ENCODE peak calls at places on chromosomes 7 and 10, in four cellular contexts. Y, J, D and O are unnamed samples.

GRCh38 chr7:16916111-16916639 is 34.4 kb upstream of the AGR3 start:
- DNase-seq in Y (no peak), J (no peak), D (no peak), O (peak)

GRCh38 chr7:139968931-139969330 is 93.8 kb downstream of the PARP12 start:
- DNase-seq in Y (no peak), J (no peak), D (no peak), O (no peak)

GRCh38 chr7:141366098-141366621 is 185.1 kb upstream of the AGK start:
- DNase-seq in Y (peak), J (no peak), D (peak), O (peak)

GRCh38 chr10:92111336-92111939 is 179.4 kb downstream of the CPEB3 start:
- DNase-seq in Y (no peak), J (no peak), D (no peak), O (no peak)

GRCh38 chr7:155318245-155318644 is 20.6 kb downstream of the INSIG1 start:
- DNase-seq in Y (no peak), J (no peak), D (no peak), O (no peak)

GRCh38 chr10:89421018-89421476 is 6.7 kb downstream of the IFIT5 start:
- DNase-seq in Y (no peak), J (no peak), D (no peak), O (no peak)

GRCh38 chr10:66215921-66216320 is 709.9 kb upstream of the LRRTM3 start:
- DNase-seq in Y (no peak), J (no peak), D (no peak), O (no peak)

GRCh38 chr10:86863443-86863842 is 94.0 kb downstream of the MMRN2 start:
- DNase-seq in Y (no peak), J (no peak), D (no peak), O (no peak)

GRCh38 chr10:132575320-132576201 is 38.0 kb downstream of the INPP5A start:
- DNase-seq in Y (no peak), J (no peak), D (no peak), O (peak)

GRCh38 chr10:30088178-30088577 is 28.8 kb upstream of the JCAD start:
- DNase-seq in Y (no peak), J (no peak), D (no peak), O (no peak)

GRCh38 chr7:28986028-28986427 is 27.9 kb upstream of the TRIL start:
- DNase-seq in Y (no peak), J (no peak), D (no peak), O (no peak)

GRCh38 chr10:6067457-6067856 is 5.3 kb upstream of the IL2RA start:
- DNase-seq in Y (no peak), J (no peak), D (no peak), O (no peak)

GRCh38 chr7:139479620-139480019 is 3.9 kb downstream of the KLRG2 start:
- DNase-seq in Y (no peak), J (no peak), D (no peak), O (no peak)

DNA sequence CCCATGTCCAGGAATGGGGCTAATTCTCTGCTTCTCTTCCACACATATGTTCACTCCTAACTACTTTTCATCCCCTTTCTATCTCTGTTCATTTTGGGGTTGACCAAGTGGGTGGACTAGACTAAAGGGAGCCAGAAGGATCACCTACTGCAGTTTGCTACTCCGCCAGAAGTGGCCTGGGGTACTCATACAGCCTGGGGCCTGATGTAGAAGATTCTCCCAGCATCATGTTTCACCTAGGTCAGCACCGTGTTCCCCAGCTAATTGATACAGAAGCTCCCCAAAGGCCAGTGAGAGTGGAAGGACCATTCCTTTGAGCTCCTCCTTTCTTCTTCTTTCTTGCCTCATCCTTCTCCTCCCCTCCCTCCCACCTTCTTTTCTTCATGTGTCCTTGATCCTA is 19.6 kb upstream of the IFRD1 start:
- DNase-seq in Y (no peak), J (no peak), D (no peak), O (no peak)
- H2BK12ac ChIP-seq in Y (no peak), J (no peak), D (no peak), O (no peak)

DNA sequence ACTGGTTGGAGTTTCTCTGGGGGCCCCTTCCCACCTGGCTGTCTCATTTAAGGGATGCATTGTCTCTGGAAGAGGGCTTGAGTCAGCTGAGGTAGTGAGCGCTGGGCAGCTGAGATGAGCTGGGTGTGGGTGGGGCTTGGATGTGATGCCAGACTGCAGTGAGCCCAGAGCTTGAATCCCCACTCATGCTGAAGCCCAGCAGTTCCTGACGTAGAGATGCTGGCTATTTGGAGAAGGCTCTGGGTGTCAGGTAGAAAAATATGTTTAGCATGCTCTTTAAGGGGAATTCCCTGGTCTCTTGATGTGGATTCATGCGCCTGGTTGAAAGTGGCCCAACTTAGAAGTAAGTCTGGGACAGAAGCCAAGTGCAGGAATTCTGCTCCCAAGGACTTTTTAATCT is 241.5 kb upstream of the IGFBP3 start:
- DNase-seq in Y (no peak), J (no peak), D (no peak), O (no peak)
- H3K4ac ChIP-seq in Y (no peak), J (no peak), D (no peak), O (no peak)

DNA sequence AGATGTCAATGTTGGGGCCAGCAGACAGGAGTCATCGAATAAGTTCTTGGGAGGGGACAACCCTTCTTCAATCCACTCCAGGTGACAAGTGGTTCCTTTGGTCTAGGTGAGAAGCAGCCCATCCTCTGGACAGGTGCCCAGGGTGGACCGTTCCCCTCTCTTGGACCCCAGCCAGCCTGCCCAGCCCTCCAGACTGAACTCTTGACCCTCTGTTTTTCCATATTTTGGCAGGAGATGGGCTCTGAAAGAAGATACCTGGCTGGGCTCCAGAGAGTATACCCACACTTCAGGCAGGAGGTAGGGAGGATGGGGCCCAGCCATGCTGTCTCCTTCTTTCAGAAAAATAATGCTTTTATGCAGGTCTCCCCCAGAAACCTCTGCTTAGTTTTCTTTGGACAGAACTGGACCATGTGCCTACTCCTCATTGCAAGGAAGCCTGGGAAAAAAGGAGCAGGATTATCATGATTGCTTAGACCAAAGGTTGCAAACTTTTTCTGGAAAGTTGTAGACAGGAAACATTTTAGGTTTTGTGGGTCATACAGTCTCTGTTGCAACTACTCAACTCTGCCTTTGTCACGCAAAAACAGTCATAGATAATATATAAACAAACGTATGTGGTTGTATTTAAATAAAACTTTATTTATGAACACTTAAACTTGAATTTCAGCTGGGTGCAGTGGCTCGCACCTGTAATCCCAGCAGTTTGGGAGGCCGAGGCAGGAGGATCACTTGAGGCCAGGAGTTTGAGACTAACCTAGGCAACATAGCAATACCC is 95.6 kb upstream of the SMNDC1 start:
- DNase-seq in Y (no peak), J (no peak), D (no peak), O (peak)
- H2BK12ac ChIP-seq in Y (no peak), J (no peak), D (no peak), O (peak)

DNA sequence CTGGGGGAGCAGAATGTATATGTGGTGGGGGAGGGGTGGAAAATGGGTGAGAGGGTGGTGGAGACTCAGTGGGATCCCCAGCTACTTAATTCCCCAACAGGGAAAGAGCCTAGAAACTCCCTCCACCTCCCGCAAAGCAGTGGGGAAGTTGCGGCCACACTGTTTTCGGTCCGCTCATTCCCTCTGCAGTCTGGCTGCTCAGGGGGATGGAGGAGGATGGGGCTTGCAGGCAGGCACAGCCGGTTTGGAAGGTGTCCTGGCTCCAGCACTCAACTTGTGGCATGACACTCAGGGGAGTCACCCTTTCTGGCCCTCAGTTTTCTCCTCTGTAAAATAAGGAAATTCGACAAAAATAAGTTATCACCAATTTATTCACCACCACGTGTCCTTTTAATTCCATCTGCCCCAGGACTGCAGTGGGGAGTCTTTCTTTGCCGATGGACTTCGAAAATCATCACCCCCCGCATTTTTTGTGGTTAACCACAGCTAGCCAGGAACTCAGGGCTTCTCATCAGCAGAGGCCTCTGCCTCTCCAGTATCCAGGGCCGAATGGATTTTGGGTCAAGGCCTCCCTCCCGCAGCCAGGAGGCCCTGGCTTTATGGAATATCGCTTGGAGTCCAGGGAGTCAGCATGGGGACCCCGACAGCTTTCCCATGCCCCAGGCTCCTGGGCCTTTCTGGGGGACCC is 1.6 kb upstream of the HTRA1 start:
- DNase-seq in Y (no peak), J (no peak), D (no peak), O (no peak)
- H3K4ac ChIP-seq in Y (no peak), J (no peak), D (no peak), O (no peak)

GRCh38 chr7:47688311-47689100 is 106.6 kb upstream of the TNS3 start:
- DNase-seq in Y (no peak), J (no peak), D (peak), O (peak)
- H2BK12ac ChIP-seq in Y (no peak), J (no peak), D (no peak), O (peak)

GRCh38 chr10:68565658-68566057 is 5.5 kb downstream of the TET1 start:
- DNase-seq in Y (no peak), J (no peak), D (no peak), O (no peak)
- H3K4ac ChIP-seq in Y (no peak), J (no peak), D (no peak), O (no peak)